ENCODE peak calls at places on chromosome 11, in four cellular contexts. U is hepatocyte, A is fibroblast of lung, N is psoas muscle. Y is an unnamed sample.

GRCh38 chr11:3939651-3940190 is 84.3 kb downstream of the STIM1 start:
- DNase-seq in U (no peak), A (peak; percentile 76), N (no peak), Y (no peak)

GRCh38 chr11:128709402-128709801 is 15.5 kb downstream of the FLI1 start:
- DNase-seq in U (no peak), A (peak; percentile 70), N (no peak), Y (no peak)

GRCh38 chr11:84721561-84721961 is 905.6 kb downstream of the DLG2 start:
- DNase-seq in U (no peak), A (no peak), N (no peak), Y (no peak)

GRCh38 chr11:86068138-86068861 is 584 bp downstream of the PICALM start:
- DNase-seq in U (peak; percentile 40), A (no peak), N (peak; percentile 37), Y (peak; percentile 73)

GRCh38 chr11:117117681-117118080 is 19.5 kb upstream of the SIK3 start:
- DNase-seq in U (no peak), A (no peak), N (no peak), Y (no peak)

GRCh38 chr11:78231962-78232459 is 43.3 kb downstream of the USP35 start:
- DNase-seq in U (no peak), A (peak; percentile 80), N (no peak), Y (no peak)

GRCh38 chr11:73400293-73400692 is 24.1 kb downstream of the RELT start:
- DNase-seq in U (no peak), A (no peak), N (no peak), Y (no peak)

GRCh38 chr11:47641585-47642098 is 717 bp downstream of the MTCH2 start:
- DNase-seq in U (no peak), A (peak; percentile 8), N (no peak), Y (no peak)

GRCh38 chr11:128190312-128190711 is 397.0 kb downstream of the ETS1 start:
- DNase-seq in U (no peak), A (no peak), N (no peak), Y (no peak)

GRCh38 chr11:116595305-116595880 is 177.4 kb downstream of the BUD13 start:
- DNase-seq in U (no peak), A (no peak), N (no peak), Y (no peak)

GRCh38 chr11:77353131-77353530 is 51.6 kb upstream of the GDPD4 start:
- DNase-seq in U (no peak), A (peak; percentile 39), N (no peak), Y (no peak)

GRCh38 chr11:2975594-2975993 is 16.5 kb downstream of the NAP1L4 start:
- DNase-seq in U (peak; percentile 39), A (peak; percentile 55), N (no peak), Y (no peak)

GRCh38 chr11:73262851-73263495 is 9.2 kb upstream of the P2RY6 start:
- DNase-seq in U (no peak), A (peak; percentile 17), N (no peak), Y (peak; percentile 42)

GRCh38 chr11:69718147-69718546 is 14.3 kb upstream of the FGF19 start:
- DNase-seq in U (peak; percentile 71), A (peak; percentile 30), N (no peak), Y (peak; percentile 22)

GRCh38 chr11:1933416-1934325 is 13.5 kb upstream of the MRPL23 start:
- DNase-seq in U (no peak), A (no peak), N (no peak), Y (no peak)

GRCh38 chr11:1006762-1007161 is 29.8 kb downstream of the MUC6 start:
- DNase-seq in U (no peak), A (no peak), N (no peak), Y (no peak)

GRCh38 chr11:12278766-12279671 is 98.4 kb upstream of the PARVA start:
- DNase-seq in U (peak; percentile 66), A (no peak), N (no peak), Y (no peak)

GRCh38 chr11:19370100-19370861 is 129.5 kb upstream of the E2F8 start:
- DNase-seq in U (no peak), A (peak; percentile 67), N (peak; percentile 66), Y (peak; percentile 53)

GRCh38 chr11:33214187-33214586 is 43.0 kb upstream of the HIPK3 start:
- DNase-seq in U (no peak), A (no peak), N (no peak), Y (no peak)

GRCh38 chr11:68549789-68550484 is 89.4 kb downstream of the PPP6R3 start:
- DNase-seq in U (peak; percentile 42), A (no peak), N (no peak), Y (no peak)

GRCh38 chr11:2302280-2302843 is 549 bp downstream of the TSPAN32 start:
- DNase-seq in U (peak; percentile 16), A (no peak), N (no peak), Y (peak; percentile 50)

GRCh38 chr11:131246589-131247164 is 123.7 kb upstream of the NTM start:
- DNase-seq in U (peak; percentile 66), A (no peak), N (peak; percentile 24), Y (peak; percentile 26)

GRCh38 chr11:125091247-125091876 is 20.1 kb downstream of the TMEM218 start:
- DNase-seq in U (peak; percentile 80), A (peak; percentile 86), N (no peak), Y (peak; percentile 69)

GRCh38 chr11:58979222-58979621 is 39.9 kb downstream of the GLYATL1 start:
- DNase-seq in U (no peak), A (no peak), N (no peak), Y (no peak)

GRCh38 chr11:26229270-26229669 is 102.7 kb upstream of the ANO3 start:
- DNase-seq in U (no peak), A (peak; percentile 100), N (no peak), Y (no peak)

GRCh38 chr11:111494040-111494439 is 18.1 kb downstream of the BTG4 start:
- DNase-seq in U (no peak), A (no peak), N (no peak), Y (no peak)

GRCh38 chr11:32852142-32852541 is 22.4 kb downstream of the PRRG4 start:
- DNase-seq in U (peak; percentile 67), A (peak; percentile 30), N (no peak), Y (no peak)

GRCh38 chr11:16809901-16810668 is 71.6 kb downstream of the C11orf58 start:
- DNase-seq in U (no peak), A (peak; percentile 74), N (peak; percentile 43), Y (peak; percentile 65)

GRCh38 chr11:34823197-34823596 is 93.0 kb downstream of the APIP start:
- DNase-seq in U (no peak), A (no peak), N (no peak), Y (no peak)

GRCh38 chr11:128691802-128692749 is 1.8 kb upstream of the FLI1 start:
- DNase-seq in U (no peak), A (no peak), N (no peak), Y (no peak)

GRCh38 chr11:132463941-132464340 is 1068.4 kb downstream of the OPCML start:
- DNase-seq in U (peak; percentile 44), A (peak; percentile 61), N (no peak), Y (no peak)

GRCh38 chr11:86799680-86800075 is 664 bp upstream of the PRSS23 start:
- DNase-seq in U (no peak), A (no peak), N (no peak), Y (no peak)

GRCh38 chr11:46674463-46675287 is 25.7 kb downstream of the ARHGAP1 start:
- DNase-seq in U (peak; percentile 64), A (no peak), N (peak; percentile 49), Y (no peak)

GRCh38 chr11:67268684-67269268 is 2.5 kb downstream of the GRK2 start:
- DNase-seq in U (no peak), A (no peak), N (no peak), Y (no peak)
- H3K4me1 ChIP-seq in U (peaks cover 29% of the 10 kb centered on the region), A (peaks cover 40% of the 10 kb centered on the region), N (peaks cover 65% of the 10 kb centered on the region), Y (peaks cover 42% of the 10 kb centered on the region)

GRCh38 chr11:118908264-118908663 is 17.5 kb downstream of the BCL9L start:
- DNase-seq in U (no peak), A (no peak), N (no peak), Y (peak; percentile 39)

GRCh38 chr11:118908931-118909618 is 16.7 kb downstream of the BCL9L start:
- DNase-seq in U (peak; percentile 95), A (peak; percentile 95), N (peak; percentile 84), Y (peak; percentile 90)

GRCh38 chr11:118907051-118907748 is 18.5 kb downstream of the BCL9L start:
- DNase-seq in U (peak; percentile 88), A (peak; percentile 71), N (peak; percentile 83), Y (peak; percentile 88)

GRCh38 chr11:118909619-118910308 is 16.0 kb downstream of the BCL9L start:
- DNase-seq in U (no peak), A (no peak), N (no peak), Y (no peak)

GRCh38 chr11:118907749-118908106 is 18.0 kb downstream of the BCL9L start:
- DNase-seq in U (no peak), A (no peak), N (no peak), Y (no peak)
- H3K36me3 ChIP-seq in U (no peaks in the 10 kb centered on the region), A (peaks cover 22% of the 10 kb centered on the region), N (no peaks in the 10 kb centered on the region), Y (no peaks in the 10 kb centered on the region)

DNA sequence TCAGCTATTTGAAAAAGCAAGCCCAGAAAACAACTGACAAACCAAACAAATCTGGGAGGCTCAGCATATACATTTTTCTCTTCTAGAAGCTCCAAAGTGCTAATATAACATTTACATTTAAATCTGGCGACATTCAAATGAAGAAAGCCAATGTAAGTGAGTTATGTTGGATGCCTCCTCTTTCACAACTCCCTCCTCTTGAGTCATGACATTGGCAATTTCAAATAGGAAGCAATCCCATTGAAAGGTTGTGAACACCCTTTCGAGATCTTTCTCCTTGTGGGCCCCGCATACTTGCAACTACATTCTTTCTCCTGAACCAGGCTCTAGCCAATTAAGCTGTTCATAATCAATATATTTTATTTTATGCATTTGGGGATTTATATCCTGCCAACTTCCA is 129.4 kb upstream of the SESN3 start:
- DNase-seq in U (no peak), A (no peak), N (no peak), Y (no peak)
- H3K4me1 ChIP-seq in U (peaks cover 33% of the 10 kb centered on the region), A (no peaks in the 10 kb centered on the region), N (no peaks in the 10 kb centered on the region), Y (no peaks in the 10 kb centered on the region)

DNA sequence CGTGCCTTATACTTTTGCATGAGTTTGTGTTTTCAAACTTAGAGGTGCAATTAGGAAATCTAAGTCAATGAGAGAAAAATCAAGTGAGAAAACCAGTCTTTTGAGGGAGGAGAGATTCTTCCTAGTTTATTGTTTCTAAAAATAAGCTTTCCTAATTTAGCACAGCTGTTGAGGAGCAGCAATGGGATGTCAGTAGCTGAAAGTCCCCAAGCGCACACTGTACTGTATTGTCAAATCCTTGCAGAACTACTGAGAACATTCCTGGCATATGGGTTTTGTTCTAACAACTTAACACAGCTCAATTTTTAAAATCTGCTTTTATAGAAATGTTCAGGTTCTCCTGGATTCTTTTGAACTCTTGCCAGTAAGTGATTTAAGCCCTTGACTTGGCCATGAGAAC is 218.5 kb downstream of the FAT3 start:
- DNase-seq in U (no peak), A (peak; percentile 9), N (no peak), Y (no peak)
- H3K36me3 ChIP-seq in U (no peaks in the 10 kb centered on the region), A (no peaks in the 10 kb centered on the region), N (no peaks in the 10 kb centered on the region), Y (no peaks in the 10 kb centered on the region)

Y was measured in adrenal gland.